ENCODE peak calls at places on chromosomes 16 and 17, in four cellular contexts. One of them, this sample, is unnamed.

GRCh38 chr17:1490643-1491405 is 1.7 kb downstream of the MYO1C start:
- DNase-seq in progenitor cell of endocrine pancreas: no peak
- DNase-seq in cardiac fibroblast: peak
- DNase-seq in RPMI7951: peak
- DNase-seq in this sample: peak

GRCh38 chr17:72604518-72604917 is 483.7 kb downstream of the SOX9 start:
- DNase-seq in RPMI7951: no peak
- DNase-seq in progenitor cell of endocrine pancreas: no peak
- DNase-seq in cardiac fibroblast: no peak
- DNase-seq in this sample: no peak

GRCh38 chr17:76670708-76671122 is 27.2 kb upstream of the ST6GALNAC1 start:
- DNase-seq in progenitor cell of endocrine pancreas: no peak
- DNase-seq in RPMI7951: no peak
- DNase-seq in cardiac fibroblast: no peak
- DNase-seq in this sample: no peak

GRCh38 chr17:74427048-74427762 is 4.7 kb upstream of the GPRC5C start:
- DNase-seq in cardiac fibroblast: no peak
- DNase-seq in progenitor cell of endocrine pancreas: no peak
- DNase-seq in RPMI7951: peak
- DNase-seq in this sample: no peak

GRCh38 chr16:70635356-70636016 is 10.9 kb upstream of the IL34 start:
- DNase-seq in RPMI7951: no peak
- DNase-seq in cardiac fibroblast: peak
- DNase-seq in progenitor cell of endocrine pancreas: no peak
- DNase-seq in this sample: no peak

GRCh38 chr17:27494192-27495091 is 38.2 kb downstream of the KSR1 start:
- DNase-seq in progenitor cell of endocrine pancreas: peak
- DNase-seq in cardiac fibroblast: peak
- DNase-seq in RPMI7951: no peak
- DNase-seq in this sample: peak

GRCh38 chr16:70740919-70741778 is 55.3 kb upstream of the MTSS2 start:
- DNase-seq in cardiac fibroblast: peak
- DNase-seq in RPMI7951: peak
- DNase-seq in progenitor cell of endocrine pancreas: no peak
- DNase-seq in this sample: peak

GRCh38 chr16:77289331-77289809 is 90.2 kb downstream of the SYCE1L start:
- DNase-seq in progenitor cell of endocrine pancreas: no peak
- DNase-seq in cardiac fibroblast: peak
- DNase-seq in RPMI7951: peak
- DNase-seq in this sample: peak

GRCh38 chr17:56581635-56582605 is 11.6 kb upstream of the NOG start:
- DNase-seq in progenitor cell of endocrine pancreas: no peak
- DNase-seq in RPMI7951: no peak
- DNase-seq in cardiac fibroblast: no peak
- DNase-seq in this sample: no peak

GRCh38 chr17:35893751-35894150 is 13.6 kb upstream of the CCL5 start:
- DNase-seq in RPMI7951: no peak
- DNase-seq in cardiac fibroblast: no peak
- DNase-seq in progenitor cell of endocrine pancreas: no peak
- DNase-seq in this sample: no peak

GRCh38 chr16:73713301-73713700 is 583.3 kb upstream of the PSMD7 start:
- DNase-seq in RPMI7951: no peak
- DNase-seq in progenitor cell of endocrine pancreas: no peak
- DNase-seq in cardiac fibroblast: no peak
- DNase-seq in this sample: no peak

GRCh38 chr17:37702605-37703004 is 42.3 kb downstream of the HNF1B start:
- DNase-seq in cardiac fibroblast: peak
- DNase-seq in RPMI7951: peak
- DNase-seq in progenitor cell of endocrine pancreas: no peak
- DNase-seq in this sample: peak

GRCh38 chr16:31880322-31880979 is 6.8 kb downstream of the ZNF267 start:
- DNase-seq in progenitor cell of endocrine pancreas: no peak
- DNase-seq in cardiac fibroblast: peak
- DNase-seq in RPMI7951: peak
- DNase-seq in this sample: peak

GRCh38 chr17:73773702-73774101 is 129.5 kb upstream of the SDK2 start:
- DNase-seq in progenitor cell of endocrine pancreas: no peak
- DNase-seq in RPMI7951: peak
- DNase-seq in cardiac fibroblast: no peak
- DNase-seq in this sample: no peak

GRCh38 chr16:11806721-11807120 is 9.7 kb upstream of the ZC3H7A start:
- DNase-seq in RPMI7951: no peak
- DNase-seq in progenitor cell of endocrine pancreas: no peak
- DNase-seq in cardiac fibroblast: peak
- DNase-seq in this sample: no peak

GRCh38 chr16:78353610-78354009 is 254.2 kb downstream of the WWOX start:
- DNase-seq in cardiac fibroblast: no peak
- DNase-seq in progenitor cell of endocrine pancreas: no peak
- DNase-seq in RPMI7951: no peak
- DNase-seq in this sample: no peak

GRCh38 chr17:73203135-73203787 is 10.4 kb downstream of the COG1 start:
- DNase-seq in cardiac fibroblast: no peak
- DNase-seq in RPMI7951: no peak
- DNase-seq in progenitor cell of endocrine pancreas: no peak
- DNase-seq in this sample: no peak

This sample was measured in HTR-8/SVneo.